ENCODE peak calls at places on chromosomes 11 and 22, in six cellular contexts. L is astrocyte of the spinal cord, D is left cardiac atrium, I is heart left ventricle, P is ACHN, J is MM.1S. H is an unnamed sample.

GRCh38 chr11:111700186-111700585 is 66.0 kb downstream of the PPP2R1B start:
- DNase-seq in D (no peak), L (no peak), I (no peak), J (no peak), P (no peak), H (no peak)

GRCh38 chr22:31329453-31330215 is 16.5 kb downstream of the PATZ1 start:
- DNase-seq in J (no peak), L (no peak), D (no peak), P (no peak), I (no peak), H (no peak)

GRCh38 chr11:12009617-12010321 is 1.3 kb upstream of the DKK3 start:
- DNase-seq in D (no peak), P (no peak), J (no peak), I (no peak), L (no peak), H (no peak)

GRCh38 chr22:41775338-41775737 is 25.1 kb upstream of the CCDC134 start:
- DNase-seq in J (no peak), D (no peak), I (no peak), P (no peak), L (no peak), H (no peak)

GRCh38 chr11:33059331-33060007 is 20.1 kb downstream of the TCP11L1 start:
- DNase-seq in P (no peak), D (no peak), J (no peak), I (no peak), L (no peak), H (no peak)

GRCh38 chr11:68013611-68014156 is 3.6 kb downstream of the ALDH3B1 start:
- DNase-seq in D (no peak), P (no peak), I (no peak), L (no peak), J (no peak), H (no peak)

GRCh38 chr22:31350410-31350863 is 4.3 kb upstream of the PATZ1 start:
- DNase-seq in J (peak; percentile 56), P (peak; percentile 7), D (no peak), I (no peak), L (no peak), H (no peak)

GRCh38 chr11:120197254-120197891 is 13.5 kb upstream of the OAF start:
- DNase-seq in D (no peak), L (no peak), I (no peak), J (no peak), P (no peak), H (no peak)

GRCh38 chr22:29369460-29369859 is 18.9 kb downstream of the AP1B1 start:
- DNase-seq in L (peak; percentile 85), I (peak; percentile 44), J (no peak), D (peak; percentile 76), P (no peak), H (no peak)

GRCh38 chr11:118947999-118948398 is 8.1 kb upstream of the UPK2 start:
- DNase-seq in P (no peak), D (no peak), J (no peak), I (no peak), L (no peak), H (no peak)

GRCh38 chr22:49100316-49100715 is 727.4 kb downstream of the BRD1 start:
- DNase-seq in D (no peak), L (no peak), P (no peak), J (no peak), I (no peak), H (no peak)

GRCh38 chr22:31567702-31568101 is 71.4 kb downstream of the SFI1 start:
- DNase-seq in I (no peak), D (no peak), P (no peak), J (no peak), L (no peak), H (no peak)

GRCh38 chr22:50084085-50084484 is 1.1 kb downstream of the MLC1 start:
- DNase-seq in I (no peak), L (no peak), D (no peak), P (no peak), J (no peak), H (no peak)

GRCh38 chr11:19934828-19935259 is 222.2 kb downstream of the NAV2 start:
- DNase-seq in J (no peak), D (no peak), P (no peak), I (no peak), L (peak; percentile 70), H (no peak)

GRCh38 chr11:94597896-94598295 is 30.7 kb downstream of the PIWIL4 start:
- DNase-seq in P (peak; percentile 4), D (no peak), J (no peak), L (peak; percentile 32), I (no peak), H (no peak)

GRCh38 chr11:126890561-126890960 is 110.0 kb downstream of the KIRREL3 start:
- DNase-seq in D (no peak), I (no peak), P (no peak), L (no peak), J (no peak), H (no peak)

GRCh38 chr11:61011239-61011870 is 39.9 kb downstream of the CD6 start:
- DNase-seq in L (no peak), D (no peak), J (no peak), I (no peak), P (no peak), H (no peak)

GRCh38 chr11:117145393-117145761 is 1.3 kb downstream of the PAFAH1B2 start:
- DNase-seq in J (peak; percentile 20), D (no peak), P (peak; percentile 59), L (peak; percentile 41), I (no peak), H (no peak)

GRCh38 chr11:57571631-57572030 is 4.2 kb upstream of the UBE2L6 start:
- DNase-seq in D (no peak), P (no peak), L (no peak), J (no peak), I (no peak), H (no peak)